ENCODE peak calls at places on chromosomes 13 and 19, in six cellular contexts. H, S, F, N, U and K are unnamed samples.

GRCh38 chr19:45863840-45864628 is at the start of gene FOXA3:
- DNase-seq in N (peak; percentile 78), H (peak; percentile 71), U (no peak), S (peak; percentile 17), F (no peak), K (peak; percentile 87)

GRCh38 chr19:41699968-41700323 is 8.5 kb upstream of the CEACAM5 start:
- DNase-seq in F (no peak), U (no peak), N (peak; percentile 23), S (no peak), H (no peak), K (no peak)

GRCh38 chr13:77492982-77493381 is 42.5 kb upstream of the SCEL start:
- DNase-seq in H (peak; percentile 42), S (no peak), N (no peak), F (no peak), U (peak; percentile 37), K (no peak)

GRCh38 chr19:37251308-37252229 is 33.6 kb downstream of the ZNF383 start:
- DNase-seq in H (peak; percentile 19), F (peak; percentile 71), U (peak; percentile 96), S (peak; percentile 97), N (peak; percentile 65), K (peak; percentile 75)

GRCh38 chr13:35475960-35476943 is at the start of gene MAB21L1:
- DNase-seq in S (peak; percentile 19), U (no peak), F (peak; percentile 45), N (no peak), H (no peak), K (no peak)

GRCh38 chr13:99577934-99578917 is 77.0 kb downstream of the TM9SF2 start:
- DNase-seq in U (no peak), F (no peak), N (no peak), S (no peak), H (peak; percentile 22), K (no peak)

GRCh38 chr19:46635920-46636761 is at the start of gene GNG8:
- DNase-seq in N (no peak), H (no peak), U (no peak), F (no peak), S (no peak), K (no peak)

GRCh38 chr13:113077566-113077952 is 28.0 kb upstream of the F7 start:
- DNase-seq in U (no peak), H (no peak), S (no peak), F (no peak), N (no peak), K (peak; percentile 20)

GRCh38 chr13:73754727-73755292 is 379.4 kb downstream of the KLF12 start:
- DNase-seq in U (peak; percentile 25), F (no peak), S (peak; percentile 70), H (peak; percentile 46), N (no peak), K (peak; percentile 18)

GRCh38 chr13:77687799-77688198 is 9.7 kb upstream of the SLAIN1 start:
- DNase-seq in N (no peak), F (no peak), U (no peak), S (no peak), H (no peak), K (no peak)

GRCh38 chr19:44603201-44603945 is 10.0 kb upstream of the IGSF23 start:
- DNase-seq in F (no peak), H (no peak), S (peak; percentile 99), U (no peak), N (no peak), K (no peak)

GRCh38 chr13:113981201-113981605 is 7.3 kb upstream of the C13orf46 start:
- DNase-seq in U (no peak), N (peak; percentile 86), H (peak; percentile 59), F (no peak), S (no peak), K (peak; percentile 67)

GRCh38 chr13:67635754-67636153 is 405.6 kb upstream of the PCDH9 start:
- DNase-seq in S (peak; percentile 4), U (no peak), H (no peak), F (no peak), N (no peak), K (no peak)

GRCh38 chr13:35496761-35497386 is 20.4 kb upstream of the MAB21L1 start:
- DNase-seq in H (no peak), U (no peak), N (no peak), F (no peak), S (no peak), K (no peak)

GRCh38 chr13:44879452-44880058 is 109.7 kb downstream of the NUFIP1 start:
- DNase-seq in N (no peak), H (peak; percentile 52), U (no peak), F (no peak), S (peak; percentile 64), K (no peak)

GRCh38 chr13:91369432-91369831 is 21.9 kb downstream of the MIR17HG start:
- DNase-seq in F (no peak), N (no peak), H (no peak), S (peak; percentile 28), U (no peak), K (no peak)

GRCh38 chr13:30696278-30697176 is 38.8 kb upstream of the ALOX5AP start:
- DNase-seq in F (peak; percentile 60), S (peak; percentile 36), H (no peak), N (peak; percentile 58), U (no peak), K (no peak)

GRCh38 chr19:47661161-47661560 is 52.1 kb upstream of the EHD2 start:
- DNase-seq in H (no peak), S (no peak), U (no peak), N (no peak), F (peak; percentile 67), K (peak; percentile 68)

GRCh38 chr19:30085394-30085793 is 143.4 kb downstream of the URI1 start:
- DNase-seq in N (no peak), S (no peak), H (peak; percentile 25), F (no peak), U (peak; percentile 73), K (no peak)

GRCh38 chr19:47582320-47582909 is 9.5 kb upstream of the ZNF541 start:
- DNase-seq in N (no peak), F (no peak), U (peak; percentile 40), H (no peak), S (peak; percentile 85), K (no peak)

GRCh38 chr19:47157455-47158321 is 27.1 kb downstream of the SAE1 start:
- DNase-seq in F (peak; percentile 39), H (no peak), S (peak; percentile 72), N (peak; percentile 82), U (peak; percentile 27), K (no peak)

GRCh38 chr13:43698743-43699142 is 88.0 kb downstream of the ENOX1 start:
- DNase-seq in U (no peak), N (no peak), F (no peak), S (peak; percentile 73), H (no peak), K (no peak)

GRCh38 chr19:36259211-36259610 is 44.3 kb downstream of the ZNF146 start:
- DNase-seq in N (no peak), S (no peak), H (no peak), F (no peak), U (no peak), K (no peak)

GRCh38 chr13:76791290-76791664 is 94.9 kb downstream of the KCTD12 start:
- DNase-seq in N (no peak), F (no peak), H (no peak), U (no peak), S (no peak), K (no peak)

GRCh38 chr13:59970847-59971246 is 192.9 kb downstream of the DIAPH3 start:
- DNase-seq in H (no peak), F (no peak), N (no peak), S (no peak), U (no peak), K (no peak)

GRCh38 chr19:13847900-13848677 is 28.8 kb upstream of the NANOS3 start:
- DNase-seq in U (no peak), H (no peak), N (no peak), S (no peak), F (no peak), K (no peak)

GRCh38 chr19:13847033-13847899 is 29.7 kb upstream of the NANOS3 start:
- DNase-seq in N (peak; percentile 94), H (peak; percentile 94), F (peak; percentile 94), U (peak; percentile 90), S (peak; percentile 91), K (peak; percentile 93)

GRCh38 chr19:13848811-13849241 is 28.1 kb upstream of the NANOS3 start:
- DNase-seq in F (no peak), N (no peak), U (no peak), H (peak; percentile 74), S (no peak), K (no peak)

GRCh38 chr19:13844130-13844631 is 32.8 kb upstream of the NANOS3 start:
- DNase-seq in S (no peak), N (no peak), H (peak; percentile 78), F (no peak), U (no peak), K (peak; percentile 18)

GRCh38 chr19:13846533-13847032 is 30.4 kb upstream of the NANOS3 start:
- DNase-seq in U (peak; percentile 61), S (peak; percentile 93), F (peak; percentile 87), H (peak; percentile 97), N (peak; percentile 96), K (peak; percentile 84)
- H3K4me1 ChIP-seq in U (peaks cover 41% of the 10 kb centered on the region), S (peaks cover 37% of the 10 kb centered on the region), F (peaks cover 75% of the 10 kb centered on the region), H (peaks cover 69% of the 10 kb centered on the region), N (peaks cover 7% of the 10 kb centered on the region), K (peaks cover 24% of the 10 kb centered on the region)

DNA sequence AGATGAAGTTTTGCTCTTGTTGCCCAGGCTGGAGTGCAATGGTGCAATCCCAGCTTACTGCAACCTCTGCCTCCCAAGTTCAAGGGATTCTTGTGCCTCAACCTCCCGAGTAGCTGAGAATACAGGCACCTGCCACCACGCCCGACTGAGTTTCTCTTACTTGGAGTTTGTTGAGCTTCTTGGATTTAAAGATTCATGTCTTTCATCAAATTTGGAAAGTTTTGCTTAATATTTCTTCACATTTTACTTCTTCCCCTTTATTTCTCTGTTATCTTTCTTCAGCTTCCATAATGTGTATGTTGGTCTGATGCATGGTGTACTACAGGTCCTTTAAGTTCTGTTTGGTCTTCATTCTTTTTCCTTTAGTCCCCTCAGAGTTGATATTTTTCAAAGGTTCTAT is 8.9 kb upstream of the ZNF560 start:
- DNase-seq in N (no peak), U (no peak), S (no peak), F (no peak), H (no peak), K (no peak)
- H3K9me3 ChIP-seq in N (no peaks in the 10 kb centered on the region), U (no peaks in the 10 kb centered on the region), S (peaks cover 15% of the 10 kb centered on the region), F (peaks cover 9% of the 10 kb centered on the region), H (no peaks in the 10 kb centered on the region), K (no peaks in the 10 kb centered on the region)

GRCh38 chr19:49662011-49662410 is 3.6 kb downstream of the IRF3 start:
- DNase-seq in S (no peak), U (no peak), F (no peak), N (no peak), H (no peak), K (no peak)
- H3K27ac ChIP-seq in S (no peak overlapping the region), U (no peak overlapping the region), F (no peak overlapping the region), N (no peak overlapping the region), H (no peak overlapping the region), K (no peak overlapping the region)

GRCh38 chr19:4376991-4377781 is 23.2 kb downstream of the SH3GL1 start:
- DNase-seq in F (no peak), N (peak; percentile 72), H (no peak), U (no peak), S (peak; percentile 50), K (peak; percentile 68)

GRCh38 chr19:4375620-4376228 is 24.6 kb downstream of the SH3GL1 start:
- DNase-seq in H (peak; percentile 60), U (no peak), F (peak; percentile 48), S (peak; percentile 81), N (peak; percentile 72), K (no peak)

GRCh38 chr19:4374451-4375163 is 25.7 kb downstream of the SH3GL1 start:
- DNase-seq in S (peak; percentile 87), H (peak; percentile 85), N (peak; percentile 85), F (peak; percentile 88), U (peak; percentile 50), K (peak; percentile 81)

GRCh38 chr19:4375164-4375619 is 25.2 kb downstream of the SH3GL1 start:
- DNase-seq in S (no peak), F (no peak), N (peak; percentile 85), U (no peak), H (peak; percentile 47), K (no peak)

GRCh38 chr19:4376245-4376990 is 23.9 kb downstream of the SH3GL1 start:
- DNase-seq in H (no peak), N (no peak), F (no peak), U (no peak), S (no peak), K (no peak)
- H3K4me1 ChIP-seq in H (peaks cover 69% of the 10 kb centered on the region), N (peaks cover 12% of the 10 kb centered on the region), F (peaks cover 90% of the 10 kb centered on the region), U (peaks cover 53% of the 10 kb centered on the region), S (peaks cover 57% of the 10 kb centered on the region), K (peaks cover 67% of the 10 kb centered on the region)